ENCODE peak calls at places on chromosomes 4 and X, in four cellular contexts. F is stomach, P is HL-60, B is suprapubic skin. L is an unnamed sample. For H3K27me3, the result is how much of the 10 kb centered on the place peaks cover.

GRCh38 chrX:69070949-69071650 is 94.2 kb downstream of the PJA1 start:
- DNase-seq in F (no peak), P (no peak), B (peak), L (no peak)

GRCh38 chr4:118280501-118281218 is 72.1 kb downstream of the PRSS12 start:
- DNase-seq in F (peak), P (peak), B (no peak), L (peak)

GRCh38 chrX:133921764-133922389 is 63.5 kb downstream of the GPC3 start:
- DNase-seq in F (peak), P (peak), B (no peak), L (peak)

GRCh38 chr4:120070191-120070590 is 3.5 kb upstream of the MAD2L1 start:
- DNase-seq in F (no peak), P (no peak), B (no peak), L (no peak)

GRCh38 chr4:1300466-1301455 is 11.1 kb downstream of the MAEA start:
- DNase-seq in F (peak), P (peak), B (no peak), L (no peak)

GRCh38 chr4:186948361-186949291 is 225.0 kb upstream of the FAT1 start:
- DNase-seq in F (no peak), P (no peak), B (no peak), L (no peak)

GRCh38 chr4:38152721-38153412 is 192.7 kb downstream of the PTTG2 start:
- DNase-seq in F (no peak), P (no peak), B (no peak), L (no peak)

GRCh38 chrX:69285881-69286545 is 120.8 kb upstream of the PJA1 start:
- DNase-seq in F (peak), P (peak), B (peak), L (peak)

GRCh38 chr4:83917572-83917971 is 381.7 kb downstream of the GPAT3 start:
- DNase-seq in F (no peak), P (peak), B (no peak), L (no peak)

GRCh38 chr4:110442788-110443187 is 33.2 kb upstream of the ENPEP start:
- DNase-seq in F (no peak), P (no peak), B (no peak), L (no peak)

GRCh38 chr4:142845293-142846070 is 619 bp downstream of the INPP4B start:
- DNase-seq in F (peak), P (no peak), B (no peak), L (no peak)

GRCh38 chr4:182139481-182139880 is 103.7 kb upstream of the TENM3 start:
- DNase-seq in F (no peak), P (no peak), B (no peak), L (no peak)

GRCh38 chr4:74334636-74335035 is 26.4 kb downstream of the EPGN start:
- DNase-seq in F (no peak), P (no peak), B (no peak), L (no peak)

GRCh38 chr4:74133786-74134499 is 24.0 kb upstream of the MTHFD2L start:
- DNase-seq in F (peak), P (peak), B (peak), L (peak)

GRCh38 chrX:48705876-48706275 is 9.3 kb downstream of the SUV39H1 start:
- DNase-seq in F (no peak), P (no peak), B (no peak), L (no peak)

GRCh38 chr4:131488772-131489171 is 1660.3 kb upstream of the PCDH10 start:
- DNase-seq in F (no peak), P (no peak), B (no peak), L (no peak)

GRCh38 chr4:153451931-153452660 is 14.1 kb upstream of the TMEM131L start:
- DNase-seq in F (no peak), P (peak), B (no peak), L (no peak)

GRCh38 chrX:2451456-2452316 is 49.1 kb downstream of the DHRSX start:
- DNase-seq in F (no peak), P (no peak), B (no peak), L (no peak)

GRCh38 chr4:14560577-14560976 is 441.7 kb upstream of the CPEB2 start:
- DNase-seq in F (no peak), P (no peak), B (no peak), L (no peak)

GRCh38 chr4:185134176-185134869 is 8.7 kb upstream of the SLC25A4 start:
- DNase-seq in F (no peak), P (peak), B (no peak), L (peak)

GRCh38 chr4:123102897-123103489 is 180.6 kb upstream of the NUDT6 start:
- DNase-seq in F (no peak), P (no peak), B (no peak), L (no peak)

GRCh38 chr4:102687373-102687981 is 73.3 kb downstream of the MANBA start:
- DNase-seq in F (no peak), P (no peak), B (no peak), L (no peak)

GRCh38 chr4:13546855-13547562 is 2.7 kb upstream of the NKX3-2 start:
- DNase-seq in F (no peak), P (no peak), B (no peak), L (no peak)

GRCh38 chr4:169033660-169034059 is 23.6 kb upstream of the CBR4 start:
- DNase-seq in F (no peak), P (no peak), B (no peak), L (no peak)

GRCh38 chr4:98794565-98795205 is 134.2 kb downstream of the EIF4E start:
- DNase-seq in F (no peak), P (no peak), B (no peak), L (no peak)

GRCh38 chr4:156321203-156321602 is 367.5 kb upstream of the CTSO start:
- DNase-seq in F (no peak), P (no peak), B (no peak), L (no peak)

GRCh38 chrX:16870861-16871584 is 861 bp upstream of the RBBP7 start:
- DNase-seq in F (peak), P (peak), B (peak), L (peak)

GRCh38 chrX:149871940-149872339 is 9.0 kb upstream of the MAGEA8 start:
- DNase-seq in F (peak), P (peak), B (no peak), L (no peak)

GRCh38 chr4:25563071-25563564 is 92.5 kb upstream of the SLC34A2 start:
- DNase-seq in F (no peak), P (no peak), B (no peak), L (no peak)

GRCh38 chr4:25567253-25567652 is 88.4 kb upstream of the SLC34A2 start:
- DNase-seq in F (no peak), P (no peak), B (no peak), L (no peak)

GRCh38 chr4:25564836-25565235 is 90.8 kb upstream of the SLC34A2 start:
- DNase-seq in F (no peak), P (no peak), B (no peak), L (no peak)

GRCh38 chr4:25569726-25570125 is 85.9 kb upstream of the SLC34A2 start:
- DNase-seq in F (no peak), P (no peak), B (no peak), L (no peak)

GRCh38 chr4:25568788-25569231 is 86.8 kb upstream of the SLC34A2 start:
- DNase-seq in F (no peak), P (no peak), B (no peak), L (no peak)
- H3K27ac ChIP-seq in F (peak), P (no peak), B (no peak), L (no peak)

DNA sequence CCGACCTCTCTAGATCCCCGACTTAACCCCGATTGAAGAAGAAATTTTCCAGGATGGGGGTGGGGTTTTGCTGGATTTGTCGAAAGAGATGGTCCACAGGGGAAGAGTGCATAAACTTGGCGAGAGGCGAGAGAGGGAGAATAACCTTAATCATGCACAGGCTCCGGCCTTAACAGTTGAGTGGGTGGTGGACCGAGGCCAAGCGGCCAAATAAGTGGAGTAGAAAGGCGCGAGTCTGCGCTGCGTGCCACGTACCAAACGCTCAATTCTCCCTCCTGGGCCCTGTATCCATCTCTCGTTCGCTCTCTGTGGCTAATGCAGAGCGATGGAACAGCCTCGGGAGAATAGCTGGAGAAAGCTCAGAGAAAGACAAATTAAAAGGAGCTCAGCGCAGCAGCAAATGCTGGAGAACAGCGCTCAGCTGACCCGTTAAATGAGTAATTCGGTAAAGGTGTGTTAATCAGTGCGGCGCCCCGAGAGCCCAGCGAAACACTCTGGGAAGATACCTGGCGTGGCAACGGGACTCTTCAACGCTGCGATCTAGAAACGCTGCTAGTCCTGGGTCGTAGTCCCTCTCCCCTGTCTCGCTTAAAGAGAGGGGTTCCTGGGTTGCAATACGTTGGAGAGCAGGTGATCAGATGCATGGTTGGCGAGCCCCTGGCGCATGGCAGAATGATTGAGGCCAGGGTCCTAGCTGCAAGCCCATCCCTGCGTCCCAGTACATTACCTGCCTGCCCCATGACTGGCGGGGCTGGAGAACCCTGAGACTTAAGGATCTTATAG is 887 bp upstream of the IL1RAPL2 start:
- DNase-seq in F (no peak), P (no peak), B (no peak), L (no peak)
- H3K27me3 ChIP-seq in F (half or more), P (under half), B (under half), L (under half)

DNA sequence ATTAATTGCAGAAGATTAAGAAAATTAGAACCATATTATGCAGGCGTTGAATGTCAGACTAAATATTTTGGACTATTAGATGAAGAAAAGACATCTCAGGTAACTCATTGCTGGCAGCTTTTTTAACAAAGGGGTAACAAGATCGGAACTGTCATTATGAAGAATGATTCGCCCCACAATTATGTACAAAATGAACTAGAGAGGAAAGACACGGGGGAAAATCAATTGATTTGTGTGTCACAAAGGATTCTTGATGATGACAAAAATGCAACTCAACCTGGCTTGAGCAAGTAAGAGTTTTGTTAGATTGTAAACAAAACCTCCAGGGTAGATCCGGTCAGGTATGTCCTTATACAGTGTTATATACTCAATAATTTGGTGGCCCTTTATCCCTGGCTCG is 12.5 kb upstream of the DCLK2 start:
- DNase-seq in F (no peak), P (no peak), B (no peak), L (no peak)
- TF ChIP-seq POLR2AphosphoS5 in F (no peak), P (no peak), B (no peak), L (no peak)

GRCh38 chr4:77044458-77045124 is 31.2 kb downstream of the CCNI start:
- DNase-seq in F (no peak), P (no peak), B (no peak), L (no peak)

GRCh38 chr4:77043507-77044131 is 32.2 kb downstream of the CCNI start:
- DNase-seq in F (no peak), P (no peak), B (no peak), L (no peak)

GRCh38 chr4:77037736-77038135 is 38.1 kb downstream of the CCNI start:
- DNase-seq in F (no peak), P (no peak), B (no peak), L (no peak)

GRCh38 chr4:77040265-77040664 is 35.5 kb downstream of the CCNI start:
- DNase-seq in F (no peak), P (no peak), B (no peak), L (no peak)

DNA sequence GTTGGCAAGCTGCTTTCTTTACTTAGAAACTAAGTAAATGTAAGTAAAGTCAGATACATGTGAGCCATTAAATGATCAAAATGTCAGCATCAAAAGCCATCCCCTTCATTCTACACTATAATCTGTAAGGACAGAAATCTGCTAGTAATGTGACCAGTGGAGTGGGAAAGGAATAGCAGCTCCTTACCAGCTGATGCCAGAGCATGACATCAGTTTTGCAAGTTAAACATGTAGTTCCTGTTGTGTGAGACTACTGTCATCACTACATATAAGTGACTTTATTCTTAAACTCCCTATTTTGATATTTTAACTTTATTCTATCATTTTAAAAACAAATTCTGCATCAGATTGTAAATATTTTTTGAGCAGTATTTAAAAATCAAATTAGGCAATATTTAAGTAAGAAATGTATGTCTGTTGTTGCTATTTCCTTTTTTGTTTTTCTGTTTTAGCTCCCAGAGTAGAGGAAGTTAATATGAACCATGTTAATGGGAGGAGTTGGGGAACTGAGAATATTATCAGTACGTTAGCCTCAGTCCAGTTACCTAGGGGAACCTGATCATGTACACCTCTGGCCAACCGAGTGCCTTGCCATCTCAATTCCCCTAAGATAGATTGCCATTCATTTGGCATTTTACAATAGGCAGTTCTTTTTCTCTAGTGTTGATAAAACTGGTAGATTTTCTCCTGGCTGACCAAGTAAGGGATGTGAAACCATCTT is 34.8 kb downstream of the CCNI start:
- DNase-seq in F (no peak), P (peak), B (no peak), L (no peak)
- H3K27ac ChIP-seq in F (no peak), P (peak), B (no peak), L (no peak)

GRCh38 chrX:112800901-112801775 is 39.5 kb downstream of the AMOT start:
- DNase-seq in F (no peak), P (no peak), B (no peak), L (no peak)
- H3K27me3 ChIP-seq in F (under half), P (under half), B (under half), L (under half)

GRCh38 chr4:40563401-40563800 is 66.3 kb downstream of the RBM47 start:
- DNase-seq in F (no peak), P (peak), B (no peak), L (no peak)

GRCh38 chr4:40564815-40565505 is 64.7 kb downstream of the RBM47 start:
- DNase-seq in F (no peak), P (no peak), B (no peak), L (no peak)

GRCh38 chr4:40562681-40563080 is 67.0 kb downstream of the RBM47 start:
- DNase-seq in F (no peak), P (no peak), B (no peak), L (no peak)

GRCh38 chr4:40562208-40562607 is 67.5 kb downstream of the RBM47 start:
- DNase-seq in F (no peak), P (peak), B (no peak), L (no peak)

DNA sequence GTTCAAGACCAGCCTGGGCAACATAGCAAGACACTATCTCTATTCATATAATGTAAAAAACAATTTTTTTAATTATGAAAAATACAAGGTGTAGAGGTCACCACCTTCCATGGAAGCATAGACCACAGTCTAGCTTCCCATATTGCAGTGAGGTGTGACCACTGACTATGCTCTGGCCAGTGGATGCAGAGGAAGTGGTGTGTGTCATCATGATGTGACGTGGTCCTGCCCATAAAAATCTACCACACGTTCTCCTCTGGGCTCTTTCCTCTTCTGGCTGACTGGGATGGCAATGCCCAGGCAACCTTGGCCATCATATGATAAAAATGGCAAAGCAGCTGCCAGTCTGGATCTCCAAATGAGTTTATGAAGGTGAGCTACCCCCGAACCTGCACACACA is 65.7 kb downstream of the RBM47 start:
- DNase-seq in F (no peak), P (peak), B (no peak), L (no peak)
- TF ChIP-seq POLR2AphosphoS5 in F (no peak), P (no peak), B (no peak), L (no peak)

GRCh38 chr4:139163806-139164206 is 13.2 kb downstream of the ELF2 start:
- DNase-seq in F (no peak), P (no peak), B (no peak), L (no peak)
- H3K27ac ChIP-seq in F (no peak), P (no peak), B (no peak), L (no peak)

GRCh38 chr4:139177049-139177887 is at the start of gene ELF2:
- DNase-seq in F (peak), P (peak), B (peak), L (peak)

GRCh38 chr4:139175647-139176298 is 1.2 kb downstream of the ELF2 start:
- DNase-seq in F (no peak), P (no peak), B (no peak), L (no peak)

GRCh38 chr4:139176299-139177048 is 544 bp downstream of the ELF2 start:
- DNase-seq in F (peak), P (peak), B (peak), L (peak)

GRCh38 chr4:139171878-139172691 is 4.9 kb downstream of the ELF2 start:
- DNase-seq in F (no peak), P (no peak), B (no peak), L (no peak)

GRCh38 chr4:139177888-139178609 is 1.0 kb upstream of the ELF2 start:
- DNase-seq in F (peak), P (peak), B (peak), L (peak)
- H3K27me3 ChIP-seq in F (under half), P (under half), B (under half), L (under half)

L was measured in prostate gland.